ENCODE peak calls at places on chromosomes 3 and 15, in nine cellular contexts. V is A673, N is fibroblast of the aortic adventitia, X is foreskin fibroblast, E is mammary epithelial cell, Q is NB4, Y is body of pancreas, R is AG04450, S is AG04449. G is an unnamed sample.

GRCh38 chr3:18076301-18076700 is 333.9 kb upstream of the TBC1D5 start:
- DNase-seq in V (no peak), N (no peak), X (no peak), E (no peak), Q (no peak), Y (no peak), R (no peak), S (no peak), G (no peak)

GRCh38 chr3:125123455-125123854 is 67.7 kb upstream of the HEG1 start:
- DNase-seq in V (peak), N (no peak), X (no peak), E (no peak), Q (no peak), Y (no peak), R (no peak), S (no peak), G (no peak)

GRCh38 chr15:31264534-31265089 is 62.0 kb upstream of the KLF13 start:
- DNase-seq in V (no peak), N (no peak), X (no peak), E (no peak), Q (no peak), Y (no peak), R (no peak), S (no peak), G (no peak)

GRCh38 chr3:5016218-5017161 is 37.3 kb downstream of the BHLHE40 start:
- DNase-seq in V (no peak), N (peak), X (peak), E (peak), Q (peak), Y (peak), R (no peak), S (no peak), G (peak)

GRCh38 chr15:84878504-84878903 is 6.0 kb upstream of the SLC28A1 start:
- DNase-seq in V (peak), N (peak), X (peak), E (peak), Q (peak), Y (peak), R (peak), S (peak), G (peak)

GRCh38 chr3:42721690-42722089 is 19.1 kb upstream of the HHATL start:
- DNase-seq in V (no peak), N (no peak), X (no peak), E (no peak), Q (no peak), Y (no peak), R (no peak), S (no peak), G (no peak)

GRCh38 chr3:94036909-94037507 is 8.6 kb upstream of the STX19 start:
- DNase-seq in V (peak), N (peak), X (peak), E (peak), Q (peak), Y (no peak), R (peak), S (no peak), G (peak)

GRCh38 chr3:184261270-184262165 is at the start of gene CAMK2N2:
- DNase-seq in V (peak), N (peak), X (peak), E (peak), Q (peak), Y (peak), R (no peak), S (no peak), G (peak)

GRCh38 chr15:51908312-51908711 is 63.3 kb downstream of the LEO1 start:
- DNase-seq in V (peak), N (no peak), X (peak), E (no peak), Q (no peak), Y (no peak), R (no peak), S (no peak), G (peak)

GRCh38 chr3:102053375-102053989 is 204.2 kb downstream of the NFKBIZ start:
- DNase-seq in V (no peak), N (peak), X (peak), E (peak), Q (no peak), Y (no peak), R (peak), S (no peak), G (peak)

GRCh38 chr3:65785065-65785645 is 253.6 kb downstream of the MAGI1 start:
- DNase-seq in V (peak), N (peak), X (peak), E (peak), Q (peak), Y (no peak), R (peak), S (peak), G (peak)

GRCh38 chr3:52532838-52533622 is 627 bp downstream of the NT5DC2 start:
- DNase-seq in V (no peak), N (no peak), X (peak), E (peak), Q (peak), Y (no peak), R (no peak), S (no peak), G (peak)

GRCh38 chr15:73849641-73850040 is 23.7 kb upstream of the TBC1D21 start:
- DNase-seq in V (no peak), N (no peak), X (no peak), E (no peak), Q (no peak), Y (peak), R (no peak), S (no peak), G (no peak)

GRCh38 chr3:48016336-48016973 is at the start of gene MAP4:
- DNase-seq in V (peak), N (peak), X (no peak), E (no peak), Q (no peak), Y (no peak), R (no peak), S (no peak), G (peak)

GRCh38 chr15:32730677-32731654 is 13.2 kb downstream of the GREM1 start:
- DNase-seq in V (peak), N (no peak), X (no peak), E (peak), Q (no peak), Y (peak), R (no peak), S (no peak), G (peak)

GRCh38 chr3:106428565-106428994 is 559.8 kb upstream of the CBLB start:
- DNase-seq in V (peak), N (peak), X (peak), E (peak), Q (peak), Y (peak), R (peak), S (peak), G (peak)

GRCh38 chr3:130465486-130465885 is 51.5 kb upstream of the COL6A6 start:
- DNase-seq in V (no peak), N (no peak), X (no peak), E (no peak), Q (no peak), Y (no peak), R (no peak), S (no peak), G (no peak)

GRCh38 chr3:106262976-106263375 is 394.2 kb upstream of the CBLB start:
- DNase-seq in V (no peak), N (peak), X (no peak), E (no peak), Q (no peak), Y (no peak), R (no peak), S (no peak), G (peak)

GRCh38 chr15:90883971-90884718 is at the start of gene FES:
- DNase-seq in V (no peak), N (peak), X (peak), E (no peak), Q (peak), Y (peak), R (no peak), S (no peak), G (peak)
- H3K4me3 ChIP-seq in V (no peak), N (peak), X (peak), E (no peak), Q (peak), Y (no peak), R (peak), S (peak), G (peak)

DNA sequence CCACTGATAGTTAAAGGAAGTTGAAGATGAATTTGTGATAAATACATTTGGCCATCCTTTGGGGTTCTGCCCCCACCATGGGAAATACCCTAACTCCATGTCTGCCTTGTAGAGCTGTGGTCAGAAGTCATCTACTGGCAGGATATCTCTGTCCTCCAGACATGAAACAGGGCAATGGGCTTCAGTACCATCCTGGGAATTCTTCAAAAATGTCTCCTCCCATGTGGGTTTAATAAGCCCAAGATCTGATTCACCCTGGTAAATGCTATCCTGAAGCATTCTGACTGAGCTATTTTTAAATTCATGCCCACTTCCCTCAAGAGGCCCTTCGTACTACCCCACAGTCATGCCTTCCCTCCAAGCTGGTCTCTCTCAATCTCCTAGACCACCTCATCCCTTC is 113.7 kb upstream of the SLC25A36 start:
- DNase-seq in V (no peak), N (no peak), X (no peak), E (no peak), Q (no peak), Y (no peak), R (no peak), S (no peak), G (no peak)
- TF ChIP-seq CTCF in V (no peak), N (no peak), X (no peak), E (no peak), Q (no peak), Y (no peak), R (no peak), S (no peak), G (no peak)

GRCh38 chr3:139388077-139388476 is 1.4 kb downstream of the COPB2 start:
- DNase-seq in V (no peak), N (no peak), X (no peak), E (no peak), Q (no peak), Y (no peak), R (no peak), S (no peak), G (no peak)
- H3K4me3 ChIP-seq in V (peak), N (peak), X (peak), E (peak), Q (peak), Y (peak), R (peak), S (peak), G (peak)

GRCh38 chr15:77112819-77113569 is 42.1 kb upstream of the TSPAN3 start:
- DNase-seq in V (no peak), N (no peak), X (peak), E (no peak), Q (no peak), Y (no peak), R (no peak), S (no peak), G (no peak)
- TF ChIP-seq CTCF in V (peak), N (no peak), X (no peak), E (no peak), Q (peak), Y (no peak), R (no peak), S (no peak), G (no peak)

DNA sequence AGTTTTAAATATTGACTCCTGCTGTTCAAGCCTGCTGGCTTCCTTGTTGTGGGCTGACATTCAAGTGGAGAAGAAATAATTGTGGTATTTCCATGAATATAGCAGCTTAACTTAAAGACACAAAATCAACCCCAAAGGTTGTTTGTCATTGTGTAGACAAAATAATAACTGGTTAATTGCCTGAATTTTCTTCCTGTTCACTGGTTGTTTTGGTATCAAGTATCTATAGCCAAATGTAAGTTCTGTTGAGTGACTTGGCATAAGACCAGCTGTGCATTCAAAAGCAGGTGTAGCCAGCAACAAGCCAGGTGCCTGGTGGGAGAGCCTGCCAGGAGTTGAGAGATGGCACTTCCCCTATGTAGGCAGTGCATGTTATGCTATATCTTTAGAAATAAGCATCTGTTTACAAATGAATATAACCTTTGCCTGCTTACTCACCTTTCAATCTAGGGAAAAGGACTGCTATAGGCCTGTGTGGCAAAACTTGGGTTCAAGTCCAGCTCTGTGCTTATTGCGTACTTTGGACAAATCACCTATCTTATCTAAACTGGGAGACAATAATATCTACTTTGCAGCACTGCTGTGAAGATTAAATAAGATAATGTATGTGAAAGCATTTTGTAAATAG is 84.9 kb upstream of the TBL1XR1 start:
- DNase-seq in V (peak), N (no peak), X (no peak), E (no peak), Q (no peak), Y (no peak), R (no peak), S (no peak), G (no peak)
- H3K4me3 ChIP-seq in V (no peak), N (no peak), X (no peak), E (no peak), Q (no peak), Y (no peak), R (no peak), S (no peak), G (no peak)

GRCh38 chr3:112333002-112333385 is at the start of gene CD200:
- DNase-seq in V (peak), N (no peak), X (peak), E (peak), Q (no peak), Y (peak), R (no peak), S (no peak), G (peak)

GRCh38 chr3:112338021-112338726 is 5.2 kb downstream of the CD200 start:
- DNase-seq in V (no peak), N (peak), X (no peak), E (peak), Q (no peak), Y (no peak), R (no peak), S (no peak), G (no peak)

GRCh38 chr3:112338727-112339056 is 5.7 kb downstream of the CD200 start:
- DNase-seq in V (no peak), N (no peak), X (no peak), E (no peak), Q (no peak), Y (no peak), R (no peak), S (no peak), G (no peak)

GRCh38 chr3:112334709-112335108 is 1.8 kb downstream of the CD200 start:
- DNase-seq in V (no peak), N (peak), X (no peak), E (no peak), Q (no peak), Y (no peak), R (no peak), S (no peak), G (peak)

GRCh38 chr3:112333386-112334334 is 704 bp downstream of the CD200 start:
- DNase-seq in V (no peak), N (peak), X (no peak), E (no peak), Q (no peak), Y (no peak), R (no peak), S (no peak), G (peak)
- TF ChIP-seq CTCF in V (no peak), N (no peak), X (no peak), E (no peak), Q (no peak), Y (no peak), R (no peak), S (no peak), G (no peak)

GRCh38 chr15:58066042-58066867 is 744 bp upstream of the ALDH1A2 start:
- DNase-seq in V (peak), N (peak), X (peak), E (peak), Q (peak), Y (peak), R (no peak), S (no peak), G (peak)
- H3K4me3 ChIP-seq in V (peak), N (peak), X (peak), E (peak), Q (no peak), Y (peak), R (peak), S (peak), G (peak)

GRCh38 chr15:25936004-25936403 is 72.9 kb upstream of the ATP10A start:
- DNase-seq in V (no peak), N (no peak), X (no peak), E (no peak), Q (no peak), Y (no peak), R (no peak), S (no peak), G (no peak)

GRCh38 chr15:25931846-25932245 is 68.7 kb upstream of the ATP10A start:
- DNase-seq in V (no peak), N (peak), X (no peak), E (no peak), Q (no peak), Y (no peak), R (no peak), S (no peak), G (no peak)

GRCh38 chr15:25933456-25934158 is 70.5 kb upstream of the ATP10A start:
- DNase-seq in V (peak), N (peak), X (peak), E (no peak), Q (peak), Y (peak), R (peak), S (peak), G (peak)

DNA sequence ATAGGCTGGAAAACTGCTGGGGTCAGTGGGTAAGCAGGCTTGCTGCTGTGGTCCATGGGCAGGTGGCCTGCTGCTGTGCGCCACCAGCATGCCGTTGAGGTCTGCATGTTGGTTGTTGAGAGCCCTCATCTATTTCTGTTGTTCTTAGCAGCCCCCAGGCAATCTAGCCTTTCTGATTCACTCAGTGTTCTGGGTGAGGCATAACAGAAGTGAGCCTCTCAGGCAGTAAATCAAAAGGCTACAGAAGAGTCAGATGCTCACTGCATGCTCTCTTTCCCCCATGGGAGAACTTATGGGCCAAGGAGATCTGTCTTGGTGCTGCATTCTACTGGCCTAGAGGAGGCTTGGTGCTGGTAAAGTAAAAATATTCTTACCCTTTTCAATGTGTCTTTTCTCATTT is 67.8 kb upstream of the ATP10A start:
- DNase-seq in V (no peak), N (no peak), X (no peak), E (no peak), Q (no peak), Y (no peak), R (no peak), S (no peak), G (no peak)
- TF ChIP-seq CTCF in V (no peak), N (no peak), X (no peak), E (no peak), Q (no peak), Y (no peak), R (no peak), S (no peak), G (no peak)

GRCh38 chr3:191290311-191291025 is 38.7 kb upstream of the CCDC50 start:
- DNase-seq in V (peak), N (peak), X (peak), E (peak), Q (no peak), Y (no peak), R (no peak), S (no peak), G (peak)
- H3K4me3 ChIP-seq in V (peak), N (no peak), X (no peak), E (no peak), Q (no peak), Y (no peak), R (no peak), S (no peak), G (no peak)

G was measured in fibroblast of villous mesenchyme.